ENCODE peak calls at places on chromosomes 5 and 9, in six cellular contexts. I, F, L, T, K and Q are unnamed samples.
A peak's percentile ranks its signal among the peaks of the same experiment; 100 is the strongest.

GRCh38 chr5:59569158-59569557 is 324.4 kb downstream of the PDE4D start:
- DNase-seq in L (no peak), I (no peak), T (no peak), F (no peak), K (no peak), Q (no peak)

GRCh38 chr5:154046486-154046885 is 7.7 kb downstream of the MFAP3 start:
- DNase-seq in T (no peak), K (no peak), F (no peak), I (no peak), L (no peak), Q (no peak)

GRCh38 chr5:149195337-149195887 is 54.1 kb downstream of the ABLIM3 start:
- DNase-seq in K (no peak), I (no peak), F (no peak), T (peak; percentile 22), L (no peak), Q (no peak)

GRCh38 chr5:1563051-1563461 is 39.3 kb upstream of the LPCAT1 start:
- DNase-seq in F (no peak), I (no peak), T (no peak), K (no peak), L (no peak), Q (no peak)

GRCh38 chr9:136437839-136438547 is 1.7 kb downstream of the INPP5E start:
- DNase-seq in I (no peak), K (no peak), L (no peak), T (no peak), F (no peak), Q (no peak)

GRCh38 chr9:137486141-137486490 is 27.0 kb upstream of the NSMF start:
- DNase-seq in K (no peak), L (no peak), T (no peak), I (no peak), F (no peak), Q (no peak)

GRCh38 chr9:26811106-26811505 is 81.5 kb downstream of the CAAP1 start:
- DNase-seq in I (no peak), T (no peak), L (no peak), K (no peak), F (no peak), Q (no peak)

GRCh38 chr5:136026636-136027035 is 2.2 kb upstream of the TGFBI start:
- DNase-seq in I (no peak), T (no peak), K (no peak), F (no peak), L (no peak), Q (no peak)

GRCh38 chr9:73146113-73146815 is 5.4 kb upstream of the ANXA1 start:
- DNase-seq in T (no peak), L (no peak), F (no peak), K (no peak), I (no peak), Q (no peak)

GRCh38 chr9:118809160-118809625 is 560.0 kb downstream of the BRINP1 start:
- DNase-seq in L (no peak), T (peak; percentile 36), I (no peak), F (no peak), K (no peak), Q (no peak)